ENCODE peak calls at places on chromosomes 3 and 15, in four cellular contexts. Z is stimulated activated CD4-positive, alpha-beta T cell treated with anti-CD3 and anti-CD28 coated beads, Interleukin-4, amount 100 ng/mL, for 4 hours; O is naive thymus-derived CD4-positive, alpha-beta T cell; X is Kasumi-1. H is an unnamed sample.

GRCh38 chr3:45760878-45761711 is 35.2 kb downstream of the SLC6A20 start:
- DNase-seq in Z (peak; percentile 24), O (peak; percentile 33), X (peak; percentile 61), H (peak; percentile 17)

GRCh38 chr15:58716027-58716426 is 33.5 kb downstream of the ADAM10 start:
- DNase-seq in Z (no peak), O (no peak), X (no peak), H (no peak)

GRCh38 chr3:140258222-140258724 is 323.3 kb downstream of the CLSTN2 start:
- DNase-seq in Z (no peak), O (no peak), X (no peak), H (no peak)

GRCh38 chr3:63951901-63952594 is 39.9 kb upstream of the SCAANT1 start:
- DNase-seq in Z (no peak), O (no peak), X (no peak), H (no peak)

GRCh38 chr3:139538733-139539132 is 809 bp downstream of the RBP1 start:
- DNase-seq in Z (no peak), O (no peak), X (no peak), H (peak; percentile 32)

GRCh38 chr3:128330301-128330845 is 136.3 kb downstream of the DNAJB8 start:
- DNase-seq in Z (no peak), O (no peak), X (no peak), H (no peak)

GRCh38 chr15:27124287-27124830 is 153.4 kb downstream of the GABRG3 start:
- DNase-seq in Z (no peak), O (no peak), X (no peak), H (no peak)

GRCh38 chr3:107588217-107588616 is 65.5 kb downstream of the BBX start:
- DNase-seq in Z (no peak), O (no peak), X (no peak), H (no peak)

GRCh38 chr3:6860149-6860548 is 766 bp upstream of the GRM7 start:
- DNase-seq in Z (no peak), O (no peak), X (no peak), H (no peak)

GRCh38 chr3:47803478-47804025 is 614 bp downstream of the DHX30 start:
- DNase-seq in Z (no peak), O (no peak), X (peak; percentile 40), H (no peak)

GRCh38 chr3:131109156-131109555 is 82.5 kb downstream of the NEK11 start:
- DNase-seq in Z (no peak), O (no peak), X (peak; percentile 78), H (no peak)

GRCh38 chr3:38826001-38826400 is 10.0 kb upstream of the SCN10A start:
- DNase-seq in Z (no peak), O (no peak), X (no peak), H (no peak)

GRCh38 chr3:65473746-65474145 is 565.0 kb downstream of the MAGI1 start:
- DNase-seq in Z (no peak), O (no peak), X (no peak), H (no peak)